ENCODE peak calls at places on chromosomes 2 and 18, in eight cellular contexts. X, U, L, S, N, G, B and K are unnamed samples.
A peak's percentile ranks its signal among the peaks of the same experiment; 100 is the strongest.

GRCh38 chr2:96374211-96374951 is 38.8 kb downstream of the NCAPH start:
- DNase-seq in X (no peak), B (peak; percentile 25), G (no peak), U (peak; percentile 48), L (no peak), N (peak; percentile 64), S (no peak), K (peak; percentile 28)

GRCh38 chr2:170121689-170122088 is 56.3 kb upstream of the MYO3B start:
- DNase-seq in G (no peak), B (no peak), N (no peak), L (no peak), S (no peak), X (no peak), U (no peak), K (no peak)

GRCh38 chr2:54009549-54009948 is 38.8 kb upstream of the PSME4 start:
- DNase-seq in B (no peak), U (no peak), N (no peak), L (no peak), G (no peak), S (no peak), X (no peak), K (no peak)

GRCh38 chr18:26909599-26910290 is 44.2 kb upstream of the AQP4 start:
- DNase-seq in L (no peak), G (no peak), B (no peak), X (no peak), N (no peak), S (no peak), U (no peak), K (no peak)

GRCh38 chr2:183267148-183267827 is 143.0 kb downstream of the NUP35 start:
- DNase-seq in N (no peak), S (no peak), L (no peak), X (no peak), U (no peak), G (no peak), B (no peak), K (no peak)

GRCh38 chr2:226873826-226874225 is 38.0 kb downstream of the RHBDD1 start:
- DNase-seq in U (no peak), X (no peak), B (no peak), L (no peak), N (no peak), S (no peak), G (no peak), K (no peak)

GRCh38 chr18:76168206-76168605 is 326.8 kb downstream of the ZNF516 start:
- DNase-seq in B (no peak), N (no peak), X (no peak), S (no peak), L (no peak), G (no peak), U (no peak), K (no peak)

GRCh38 chr2:205270689-205271088 is 411.6 kb upstream of the NRP2 start:
- DNase-seq in G (no peak), N (no peak), S (no peak), X (no peak), L (no peak), B (no peak), U (no peak), K (peak; percentile 31)

GRCh38 chr2:200049086-200049485 is 93.7 kb downstream of the MAIP1 start:
- DNase-seq in S (no peak), U (no peak), L (no peak), N (no peak), G (no peak), X (no peak), B (no peak), K (no peak)

DNA sequence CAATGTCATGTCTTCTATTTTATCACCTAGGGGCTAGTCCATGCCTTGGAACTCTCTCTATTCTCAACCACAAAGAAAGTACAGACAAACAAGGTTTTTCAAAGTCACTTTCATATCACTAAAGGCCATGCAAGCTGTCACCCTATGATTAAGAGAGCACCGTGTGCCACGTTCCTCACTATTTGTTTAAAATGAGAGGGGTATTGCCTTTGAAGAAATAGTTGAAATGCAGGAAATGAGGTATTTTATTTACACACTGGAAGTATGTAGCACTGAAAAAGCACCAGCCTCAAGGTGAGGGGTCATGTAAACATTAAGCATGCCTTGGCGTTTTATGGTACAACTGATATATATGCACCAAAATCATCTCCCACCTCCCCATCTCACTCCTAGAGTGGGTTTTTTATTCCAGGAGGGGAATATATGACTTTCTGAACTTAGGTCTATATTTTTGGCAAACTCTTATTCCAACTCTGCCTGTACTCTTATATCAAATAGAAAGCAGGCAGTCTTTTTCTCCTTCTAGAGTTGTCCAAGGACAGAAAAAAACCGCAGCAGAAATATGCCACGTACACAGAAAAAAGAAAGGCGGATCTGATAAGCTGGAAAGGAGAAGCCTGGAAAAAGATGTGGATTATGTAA is 53.5 kb downstream of the VSNL1 start:
- DNase-seq in X (no peak), U (no peak), S (no peak), B (no peak), N (no peak), L (no peak), G (no peak), K (no peak)
- H3K27ac ChIP-seq in X (no peak overlapping the region), U (no peak overlapping the region), S (no peak overlapping the region), B (no peak overlapping the region), N (no peak overlapping the region), L (no peak overlapping the region), G (no peak overlapping the region), K (no peak overlapping the region)

GRCh38 chr2:10619643-10620042 is 70.1 kb downstream of the NOL10 start:
- DNase-seq in G (no peak), X (no peak), B (no peak), U (no peak), N (no peak), S (no peak), L (no peak), K (no peak)
- H3K27ac ChIP-seq in G (no peak overlapping the region), X (no peak overlapping the region), B (no peak overlapping the region), U (no peak overlapping the region), N (no peak overlapping the region), S (no peak overlapping the region), L (no peak overlapping the region), K (no peak overlapping the region)

DNA sequence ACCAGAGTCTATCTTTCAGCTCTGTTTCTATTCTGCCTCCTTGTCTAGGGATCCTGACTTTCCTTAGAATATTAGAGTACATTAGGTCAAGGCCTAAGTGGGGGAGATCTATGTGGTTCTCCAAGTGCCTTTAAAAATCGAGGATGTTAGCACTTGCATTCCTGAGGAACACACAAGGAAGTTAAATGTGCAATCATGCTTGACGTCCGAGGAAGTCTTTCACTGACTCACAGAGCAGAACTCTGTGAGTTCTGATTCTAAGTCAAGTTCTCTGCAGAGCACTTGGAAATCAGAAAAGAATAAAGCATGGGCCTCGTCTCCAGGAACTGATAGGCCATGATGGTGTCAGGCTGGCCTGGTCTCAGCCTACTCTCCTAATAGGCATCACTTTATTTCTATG is 17.2 kb downstream of the FHOD3 start:
- DNase-seq in N (no peak), L (no peak), U (no peak), B (no peak), G (no peak), S (no peak), X (no peak), K (no peak)
- H3K27ac ChIP-seq in N (peak overlapping the region; percentile 23), L (no peak overlapping the region), U (no peak overlapping the region), B (peak overlapping the region; percentile 25), G (no peak overlapping the region), S (no peak overlapping the region), X (no peak overlapping the region), K (no peak overlapping the region)

DNA sequence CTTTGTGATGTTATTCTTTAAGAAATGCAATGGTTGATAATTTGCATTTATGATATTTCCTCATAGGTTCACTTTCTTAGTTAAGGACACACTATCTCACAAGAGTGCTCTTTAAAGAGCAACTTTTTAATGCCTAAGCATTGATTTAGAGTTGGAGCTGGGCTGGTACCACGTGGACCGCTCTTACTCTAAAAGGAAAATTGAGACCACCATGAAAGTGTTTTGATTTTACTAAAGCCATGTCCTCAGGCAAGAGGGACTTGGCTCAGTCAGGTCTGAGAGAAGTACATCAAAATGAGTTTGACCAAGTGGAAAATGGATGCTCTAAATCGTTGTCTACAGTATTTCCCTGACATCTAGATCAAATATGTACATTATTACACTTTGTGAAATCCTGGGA is 302.4 kb downstream of the LRRTM1 start:
- DNase-seq in B (no peak), L (no peak), U (no peak), S (no peak), G (no peak), X (no peak), N (no peak), K (no peak)
- H3K27ac ChIP-seq in B (no peak overlapping the region), L (no peak overlapping the region), U (no peak overlapping the region), S (no peak overlapping the region), G (no peak overlapping the region), X (no peak overlapping the region), N (no peak overlapping the region), K (no peak overlapping the region)

GRCh38 chr18:74114206-74114605 is 33.4 kb downstream of the FBXO15 start:
- DNase-seq in G (peak; percentile 45), X (no peak), L (no peak), S (no peak), N (no peak), B (no peak), U (no peak), K (no peak)
- H3K27ac ChIP-seq in G (no peak overlapping the region), X (no peak overlapping the region), L (no peak overlapping the region), S (no peak overlapping the region), N (no peak overlapping the region), B (no peak overlapping the region), U (no peak overlapping the region), K (no peak overlapping the region)

GRCh38 chr18:9594782-9595181 is 19.6 kb downstream of the PPP4R1 start:
- DNase-seq in U (peak; percentile 94), X (no peak), L (no peak), N (no peak), S (no peak), B (no peak), G (no peak), K (no peak)
- H3K27ac ChIP-seq in U (peak overlapping the region; percentile 32), X (no peak overlapping the region), L (no peak overlapping the region), N (no peak overlapping the region), S (no peak overlapping the region), B (no peak overlapping the region), G (no peak overlapping the region), K (no peak overlapping the region)

DNA sequence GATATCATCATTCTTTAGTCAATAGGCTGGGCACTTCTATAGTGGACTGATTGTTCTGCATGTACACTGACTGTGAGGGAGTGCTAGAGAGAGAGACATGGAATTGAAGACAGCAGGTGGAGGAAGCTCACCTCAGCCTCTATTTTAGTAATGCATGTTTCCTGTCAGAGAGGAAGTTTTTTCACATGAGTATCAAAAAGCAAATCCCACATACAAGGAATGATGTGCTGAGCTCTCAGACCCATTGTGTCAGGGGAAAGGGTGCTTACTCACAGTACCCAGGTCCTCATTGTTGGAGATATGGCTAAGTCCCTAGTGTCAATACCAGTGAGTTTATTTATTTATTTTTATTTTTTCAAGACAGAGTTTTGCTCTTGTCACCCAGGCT is 9.9 kb upstream of the CDK15 start:
- DNase-seq in N (no peak), B (no peak), G (no peak), S (no peak), U (no peak), L (no peak), X (no peak), K (no peak)
- H3K27ac ChIP-seq in N (peak overlapping the region; percentile 3), B (no peak overlapping the region), G (no peak overlapping the region), S (no peak overlapping the region), U (no peak overlapping the region), L (no peak overlapping the region), X (no peak overlapping the region), K (no peak overlapping the region)

GRCh38 chr2:188676012-188676405 is 298.2 kb upstream of the COL3A1 start:
- DNase-seq in S (no peak), B (no peak), U (no peak), G (no peak), N (no peak), X (no peak), L (no peak), K (no peak)
- H3K27ac ChIP-seq in S (no peak overlapping the region), B (no peak overlapping the region), U (no peak overlapping the region), G (no peak overlapping the region), N (peak overlapping the region; percentile 39), X (no peak overlapping the region), L (no peak overlapping the region), K (no peak overlapping the region)